ENCODE peak calls at places on chromosomes 5 and 9, in seven cellular contexts. I is GM12878, P is H1, E is A549, H is stomach, J is upper lobe of left lung, D is transverse colon. A is an unnamed sample.

GRCh38 chr5:111942661-111943401 is 185.8 kb upstream of the NREP start:
- DNase-seq in D (no peak), E (no peak), H (no peak), P (no peak), J (no peak), I (no peak), A (no peak)

GRCh38 chr5:55416306-55416705 is 108.5 kb downstream of the MTREX start:
- DNase-seq in H (no peak), J (no peak), P (no peak), E (no peak), I (no peak), D (no peak), A (no peak)

GRCh38 chr9:21695874-21696341 is 106.5 kb upstream of the MTAP start:
- DNase-seq in I (no peak), E (no peak), D (no peak), H (no peak), J (peak; percentile 71), P (no peak), A (no peak)

GRCh38 chr5:57955506-57955905 is 472.9 kb upstream of the ACTBL2 start:
- DNase-seq in J (no peak), H (no peak), E (no peak), D (no peak), I (no peak), P (no peak), A (no peak)

GRCh38 chr9:109467936-109468335 is 30.2 kb downstream of the PTPN3 start:
- DNase-seq in D (no peak), H (no peak), P (no peak), I (no peak), J (no peak), E (no peak), A (no peak)

GRCh38 chr5:75611324-75612210 is at the start of gene ANKDD1B:
- DNase-seq in D (peak; percentile 34), P (no peak), I (no peak), J (peak; percentile 83), E (peak; percentile 60), H (peak; percentile 38), A (no peak)

GRCh38 chr5:96320797-96321196 is 112.3 kb downstream of the PCSK1 start:
- DNase-seq in D (no peak), E (no peak), H (no peak), I (no peak), J (no peak), P (no peak), A (no peak)

GRCh38 chr5:150632305-150633160 is 7.9 kb upstream of the SYNPO start:
- DNase-seq in P (no peak), I (no peak), D (no peak), H (no peak), E (no peak), J (no peak), A (no peak)

GRCh38 chr5:178107889-178108288 is 5.4 kb upstream of the N4BP3 start:
- DNase-seq in H (no peak), P (no peak), J (no peak), E (no peak), I (no peak), D (no peak), A (no peak)

GRCh38 chr5:173180331-173180730 is 36.0 kb downstream of the BNIP1 start:
- DNase-seq in P (no peak), E (no peak), H (no peak), J (no peak), I (no peak), D (no peak), A (no peak)

GRCh38 chr9:133103987-133104505 is 17.0 kb downstream of the RALGDS start:
- DNase-seq in P (no peak), E (no peak), I (no peak), J (peak; percentile 47), D (no peak), H (peak; percentile 22), A (no peak)

GRCh38 chr9:81116340-81117207 is 572.8 kb downstream of the TLE1 start:
- DNase-seq in I (no peak), J (peak; percentile 20), P (no peak), E (no peak), D (no peak), H (no peak), A (no peak)

GRCh38 chr5:7754997-7755596 is 95.8 kb downstream of the CFAP90 start:
- DNase-seq in E (peak; percentile 28), H (peak; percentile 76), J (peak; percentile 92), D (peak; percentile 55), P (peak; percentile 56), I (no peak), A (no peak)

GRCh38 chr9:19471737-19472648 is 63.2 kb downstream of the ACER2 start:
- DNase-seq in D (peak; percentile 51), I (no peak), J (no peak), H (peak; percentile 61), P (peak; percentile 39), E (peak; percentile 79), A (no peak)

GRCh38 chr5:91263898-91264297 is 119.2 kb downstream of the ARRDC3 start:
- DNase-seq in I (no peak), E (no peak), P (no peak), H (no peak), J (no peak), D (no peak), A (no peak)

GRCh38 chr5:81241001-81241400 is 7.9 kb downstream of the CKMT2 start:
- DNase-seq in J (no peak), E (no peak), P (no peak), H (no peak), I (no peak), D (no peak), A (peak; percentile 55)

GRCh38 chr9:93038918-93039317 is 19.6 kb upstream of the SUSD3 start:
- DNase-seq in P (no peak), I (no peak), D (no peak), H (no peak), J (no peak), E (no peak), A (no peak)

GRCh38 chr9:112793213-112793810 is 42.8 kb downstream of the SNX30 start:
- DNase-seq in I (peak; percentile 34), D (peak; percentile 80), J (no peak), E (peak; percentile 48), H (peak; percentile 61), P (peak; percentile 66), A (no peak)

GRCh38 chr9:5008206-5008605 is 23.1 kb downstream of the JAK2 start:
- DNase-seq in J (no peak), E (no peak), P (no peak), D (no peak), H (no peak), I (no peak), A (no peak)

GRCh38 chr9:126682113-126682810 is 68.5 kb downstream of the LMX1B start:
- DNase-seq in H (no peak), E (no peak), J (no peak), I (no peak), P (no peak), D (no peak), A (no peak)

GRCh38 chr9:98502311-98502975 is 206.3 kb downstream of the GABBR2 start:
- DNase-seq in H (no peak), P (no peak), E (no peak), I (no peak), D (no peak), J (no peak), A (no peak)

GRCh38 chr9:137543237-137543963 is 6.8 kb downstream of the PNPLA7 start:
- DNase-seq in D (no peak), H (no peak), P (no peak), E (no peak), I (no peak), J (no peak), A (no peak)

GRCh38 chr9:112784020-112784788 is 33.6 kb downstream of the SNX30 start:
- DNase-seq in H (no peak), I (no peak), P (no peak), J (no peak), E (no peak), D (no peak), A (no peak)

GRCh38 chr9:113519401-113520108 is 56.0 kb downstream of the RGS3 start:
- DNase-seq in D (peak; percentile 54), H (no peak), E (peak; percentile 73), J (no peak), I (no peak), P (no peak), A (no peak)

GRCh38 chr5:67770431-67771025 is 445.0 kb upstream of the PIK3R1 start:
- DNase-seq in I (peak; percentile 5), E (no peak), P (no peak), H (no peak), J (no peak), D (peak; percentile 20), A (no peak)
- TF ChIP-seq EP300 in I (no peak), E (no peak), P (no peak), H (no peak), J (no peak), D (no peak), A (no peak)

GRCh38 chr5:49953-50544 is 41.9 kb upstream of the PLEKHG4B start:
- DNase-seq in E (no peak), I (no peak), P (no peak), H (no peak), J (no peak), D (no peak), A (no peak)
- TF ChIP-seq EP300 in E (no peak), I (no peak), P (no peak), H (no peak), J (no peak), D (no peak), A (no peak)

GRCh38 chr5:14557840-14558239 is 23.8 kb upstream of the OTULINL start:
- DNase-seq in I (no peak), P (no peak), J (no peak), D (no peak), H (no peak), E (no peak), A (no peak)

GRCh38 chr5:14556015-14556414 is 25.6 kb upstream of the OTULINL start:
- DNase-seq in E (no peak), I (no peak), J (no peak), D (no peak), H (no peak), P (no peak), A (no peak)

GRCh38 chr5:14560091-14560595 is 21.4 kb upstream of the OTULINL start:
- DNase-seq in H (no peak), E (no peak), I (no peak), P (no peak), D (peak; percentile 70), J (no peak), A (peak; percentile 72)

GRCh38 chr5:14557203-14557725 is 24.3 kb upstream of the OTULINL start:
- DNase-seq in P (no peak), H (no peak), D (peak; percentile 67), J (no peak), E (no peak), I (no peak), A (no peak)

GRCh38 chr5:14561741-14562140 is 19.9 kb upstream of the OTULINL start:
- DNase-seq in H (no peak), D (no peak), I (no peak), E (no peak), J (no peak), P (no peak), A (peak; percentile 83)
- TF ChIP-seq EP300 in H (no peak), D (no peak), I (no peak), E (no peak), J (no peak), P (no peak), A (no peak)

GRCh38 chr9:69431777-69432176 is 106.8 kb downstream of the ENTREP1 start:
- DNase-seq in P (no peak), D (no peak), E (no peak), J (no peak), I (no peak), H (no peak), A (no peak)
- TF ChIP-seq EP300 in P (no peak), D (no peak), E (no peak), J (no peak), I (no peak), H (no peak), A (no peak)

A was measured in esophagus muscularis mucosa.